ENCODE peak calls at places on chromosomes 6 and 20, in five cellular contexts. L, Q, J, F and N are unnamed samples.

GRCh38 chr6:140276719-140277118 is 902.3 kb upstream of the CITED2 start:
- DNase-seq in L (no peak), Q (no peak), J (no peak), F (no peak), N (no peak)

GRCh38 chr20:23340524-23340923 is 10.1 kb upstream of the NXT1 start:
- DNase-seq in L (peak; percentile 56), Q (peak; percentile 72), J (peak; percentile 53), F (peak; percentile 86), N (peak; percentile 53)

GRCh38 chr6:142783499-142783898 is 161.5 kb downstream of the HIVEP2 start:
- DNase-seq in L (no peak), Q (no peak), J (no peak), F (no peak), N (no peak)

GRCh38 chr6:119881416-119881815 is 531.9 kb upstream of the MAN1A1 start:
- DNase-seq in L (no peak), Q (no peak), J (no peak), F (peak; percentile 16), N (no peak)

GRCh38 chr6:84399003-84399402 is 171.6 kb upstream of the CEP162 start:
- DNase-seq in L (no peak), Q (no peak), J (no peak), F (no peak), N (no peak)

GRCh38 chr20:20710847-20711315 is 1.6 kb downstream of the RALGAPA2 start:
- DNase-seq in L (no peak), Q (no peak), J (peak; percentile 23), F (no peak), N (no peak)

GRCh38 chr20:38986663-38987062 is 24.5 kb downstream of the DHX35 start:
- DNase-seq in L (no peak), Q (no peak), J (peak; percentile 12), F (peak; percentile 29), N (no peak)

GRCh38 chr6:29517728-29518440 is 30.1 kb upstream of the MAS1L start:
- DNase-seq in L (no peak), Q (no peak), J (no peak), F (no peak), N (no peak)

GRCh38 chr6:111536888-111537287 is 53.9 kb upstream of the REV3L start:
- DNase-seq in L (no peak), Q (no peak), J (peak; percentile 36), F (peak; percentile 44), N (no peak)

DNA sequence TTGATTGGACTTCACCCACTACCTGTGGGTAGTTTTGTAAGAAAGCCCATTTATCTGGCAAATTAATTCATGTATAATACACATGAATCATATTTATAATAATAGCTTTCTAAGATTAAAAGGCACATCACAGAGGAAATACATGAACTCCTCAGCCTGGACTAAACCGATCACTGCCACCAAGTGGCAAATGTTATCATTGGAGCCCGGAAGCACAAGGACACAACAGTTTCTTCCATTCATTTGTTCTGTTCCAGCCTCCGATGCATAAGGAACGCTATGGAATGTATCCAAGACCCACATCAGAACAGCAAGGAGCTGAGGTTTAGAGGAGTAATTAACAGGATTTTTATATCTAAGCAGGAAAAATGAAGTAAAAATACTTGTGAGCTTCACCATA is 13.9 kb upstream of the IPCEF1 start:
- DNase-seq in L (no peak), Q (peak; percentile 10), J (peak; percentile 33), F (peak; percentile 55), N (peak; percentile 60)
- TF ChIP-seq CTCF in L (peak; percentile 56), Q (no peak), J (peak; percentile 42), F (peak; percentile 47), N (peak; percentile 47)

GRCh38 chr6:135853986-135854385 is 2.5 kb downstream of the PDE7B start:
- DNase-seq in L (no peak), Q (no peak), J (no peak), F (peak; percentile 55), N (no peak)

GRCh38 chr6:135851442-135852271 is at the start of gene PDE7B:
- DNase-seq in L (peak; percentile 75), Q (peak; percentile 58), J (peak; percentile 54), F (peak; percentile 99), N (peak; percentile 39)

GRCh38 chr6:135854799-135855198 is 3.3 kb downstream of the PDE7B start:
- DNase-seq in L (no peak), Q (no peak), J (no peak), F (no peak), N (no peak)

GRCh38 chr6:135852775-135853174 is 1.3 kb downstream of the PDE7B start:
- DNase-seq in L (no peak), Q (no peak), J (no peak), F (peak; percentile 29), N (no peak)

DNA sequence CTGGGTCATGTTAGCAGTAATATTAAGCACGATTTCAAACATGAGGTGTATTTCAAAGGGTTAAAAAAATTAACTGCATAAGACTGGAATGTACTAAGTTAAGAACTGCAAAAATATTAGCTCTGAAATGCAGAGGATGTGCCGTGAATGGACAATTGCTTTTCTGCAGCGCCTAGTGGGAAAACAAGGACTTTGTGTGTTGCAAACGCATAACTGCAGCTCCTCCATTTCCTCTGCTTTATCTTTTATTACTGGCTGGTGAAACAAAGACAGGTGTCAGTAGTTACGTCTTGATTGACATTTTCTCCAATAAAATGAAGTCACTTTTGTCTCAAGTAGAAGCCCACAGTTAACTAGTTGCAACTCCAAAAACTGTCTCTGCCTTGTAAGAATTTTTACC is 1.7 kb downstream of the PDE7B start:
- DNase-seq in L (no peak), Q (no peak), J (no peak), F (peak; percentile 79), N (no peak)
- TF ChIP-seq CTCF in L (peak; percentile 29), Q (no peak), J (no peak), F (peak; percentile 31), N (no peak)

GRCh38 chr6:33211666-33212422 is 3.5 kb downstream of the RING1 start:
- DNase-seq in L (no peak), Q (no peak), J (no peak), F (no peak), N (no peak)
- TF ChIP-seq CTCF in L (no peak), Q (no peak), J (no peak), F (no peak), N (no peak)

DNA sequence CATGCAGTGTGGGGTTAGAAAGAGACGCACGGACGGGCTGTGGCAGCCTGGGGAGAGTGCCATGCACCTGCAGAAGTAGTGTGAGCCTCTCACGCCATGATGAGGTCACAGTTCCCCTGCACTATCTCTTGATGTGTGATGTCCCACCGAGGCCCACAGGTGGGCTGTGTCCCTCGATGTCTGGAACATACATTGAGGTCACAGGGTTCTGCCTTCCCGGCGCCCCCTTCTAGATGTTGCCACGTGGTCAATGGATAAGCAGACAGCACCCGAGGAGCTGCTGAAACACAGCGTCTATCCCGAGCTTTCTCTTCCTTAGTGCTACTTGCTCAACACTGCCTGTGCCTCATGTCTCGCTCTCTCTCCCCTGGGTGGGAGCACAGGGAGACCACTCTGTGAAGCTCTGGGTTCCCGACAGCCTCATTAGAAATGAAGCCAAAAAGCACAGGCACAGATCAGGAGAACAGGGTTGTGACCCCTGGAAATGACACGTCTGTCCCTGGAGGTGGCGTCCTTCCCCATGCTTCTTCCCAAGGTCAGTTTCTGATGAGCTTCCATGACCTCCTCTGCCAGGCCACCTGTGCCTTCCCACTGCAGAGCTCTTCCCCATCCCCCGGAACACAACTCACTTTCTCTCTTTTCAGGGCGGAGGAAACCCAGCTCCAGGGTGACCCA is 85.6 kb upstream of the RPS6KA2 start:
- DNase-seq in L (no peak), Q (no peak), J (no peak), F (no peak), N (no peak)
- TF ChIP-seq CTCF in L (no peak), Q (no peak), J (no peak), F (no peak), N (no peak)

DNA sequence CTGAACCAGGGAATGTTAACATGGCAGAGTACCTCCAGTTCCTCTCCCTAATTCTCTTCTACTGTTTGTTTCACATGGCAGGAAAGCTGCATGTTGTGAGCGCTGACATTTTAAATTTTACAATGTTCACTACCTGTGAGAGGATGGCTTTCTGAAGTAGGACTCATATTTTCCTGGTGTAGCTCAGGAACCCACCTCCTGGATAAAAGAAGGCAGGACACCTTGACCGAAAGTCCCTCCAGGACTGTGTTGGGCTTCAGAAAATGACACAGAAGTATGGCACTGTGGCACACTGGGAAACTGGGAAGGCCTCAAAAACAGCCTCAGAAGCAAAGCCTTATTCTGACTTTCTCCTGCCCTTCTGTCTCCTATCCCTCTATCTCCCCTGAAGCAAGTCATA is 33.3 kb downstream of the PTPRK start:
- DNase-seq in L (no peak), Q (no peak), J (no peak), F (no peak), N (no peak)
- TF ChIP-seq CTCF in L (peak; percentile 32), Q (no peak), J (no peak), F (peak; percentile 44), N (no peak)

GRCh38 chr6:122284848-122285247 is 114.6 kb upstream of the HSF2 start:
- DNase-seq in L (no peak), Q (no peak), J (no peak), F (no peak), N (no peak)
- TF ChIP-seq CTCF in L (no peak), Q (no peak), J (no peak), F (no peak), N (no peak)